ENCODE peak calls at places on chromosomes 13 and 19, in four cellular contexts. One of them, this sample, is unnamed.

GRCh38 chr13:22883961-22884360 is 296.8 kb upstream of the SGCG start:
- DNase-seq in CD8-positive, alpha-beta memory T cell: no peak
- DNase-seq in fibroblast of lung: no peak
- DNase-seq in tibial nerve: no peak
- DNase-seq in this sample: no peak

GRCh38 chr19:30670562-30671513 is 298.7 kb downstream of the ZNF536 start:
- DNase-seq in tibial nerve: no peak
- DNase-seq in CD8-positive, alpha-beta memory T cell: no peak
- DNase-seq in fibroblast of lung: no peak
- DNase-seq in this sample: no peak

GRCh38 chr13:37023871-37024270 is 23.3 kb downstream of the EXOSC8 start:
- DNase-seq in fibroblast of lung: peak; percentile 57
- DNase-seq in CD8-positive, alpha-beta memory T cell: no peak
- DNase-seq in tibial nerve: no peak
- DNase-seq in this sample: no peak

GRCh38 chr19:8141726-8142524 is 7.5 kb downstream of the FBN3 start:
- DNase-seq in CD8-positive, alpha-beta memory T cell: no peak
- DNase-seq in tibial nerve: no peak
- DNase-seq in fibroblast of lung: no peak
- DNase-seq in this sample: no peak

GRCh38 chr13:42807866-42808265 is 26.5 kb downstream of the FAM216B start:
- DNase-seq in fibroblast of lung: peak; percentile 43
- DNase-seq in tibial nerve: no peak
- DNase-seq in CD8-positive, alpha-beta memory T cell: no peak
- DNase-seq in this sample: no peak

GRCh38 chr13:30159446-30159839 is 147.9 kb downstream of the KATNAL1 start:
- DNase-seq in fibroblast of lung: peak; percentile 91
- DNase-seq in CD8-positive, alpha-beta memory T cell: no peak
- DNase-seq in tibial nerve: no peak
- DNase-seq in this sample: no peak

GRCh38 chr13:31538067-31539042 is 201.0 kb upstream of the RXFP2 start:
- DNase-seq in tibial nerve: no peak
- DNase-seq in CD8-positive, alpha-beta memory T cell: no peak
- DNase-seq in fibroblast of lung: peak; percentile 29
- DNase-seq in this sample: no peak

GRCh38 chr13:45289936-45290563 is 50.9 kb downstream of the TPT1 start:
- DNase-seq in CD8-positive, alpha-beta memory T cell: no peak
- DNase-seq in tibial nerve: no peak
- DNase-seq in fibroblast of lung: no peak
- DNase-seq in this sample: no peak

GRCh38 chr19:41999071-41999877 is 5.2 kb upstream of the ATP1A3 start:
- DNase-seq in CD8-positive, alpha-beta memory T cell: no peak
- DNase-seq in tibial nerve: no peak
- DNase-seq in fibroblast of lung: no peak
- DNase-seq in this sample: no peak

GRCh38 chr19:54160182-54160811 is 776 bp upstream of the LENG1 start:
- DNase-seq in fibroblast of lung: peak; percentile 45
- DNase-seq in CD8-positive, alpha-beta memory T cell: no peak
- DNase-seq in tibial nerve: no peak
- DNase-seq in this sample: no peak

GRCh38 chr13:33634526-33635111 is 183.3 kb upstream of the RFC3 start:
- DNase-seq in fibroblast of lung: peak; percentile 30
- DNase-seq in tibial nerve: no peak
- DNase-seq in CD8-positive, alpha-beta memory T cell: no peak
- DNase-seq in this sample: no peak

GRCh38 chr13:102487330-102487729 is 85.5 kb upstream of the FGF14 start:
- DNase-seq in CD8-positive, alpha-beta memory T cell: no peak
- DNase-seq in tibial nerve: no peak
- DNase-seq in fibroblast of lung: no peak
- DNase-seq in this sample: no peak

GRCh38 chr19:11984986-11985385 is 20.1 kb downstream of the ZNF763 start:
- DNase-seq in tibial nerve: no peak
- DNase-seq in fibroblast of lung: no peak
- DNase-seq in CD8-positive, alpha-beta memory T cell: no peak
- DNase-seq in this sample: no peak

GRCh38 chr13:79782541-79783216 is 301.7 kb downstream of the NDFIP2 start:
- DNase-seq in fibroblast of lung: peak; percentile 89
- DNase-seq in tibial nerve: peak; percentile 23
- DNase-seq in CD8-positive, alpha-beta memory T cell: no peak
- DNase-seq in this sample: no peak

GRCh38 chr19:41570639-41571112 is 5.3 kb upstream of the CEACAM21 start:
- DNase-seq in fibroblast of lung: peak; percentile 43
- DNase-seq in tibial nerve: peak; percentile 66
- DNase-seq in CD8-positive, alpha-beta memory T cell: peak; percentile 75
- DNase-seq in this sample: peak; percentile 9

GRCh38 chr13:92074658-92075057 is 676.2 kb downstream of the GPC5 start:
- DNase-seq in tibial nerve: no peak
- DNase-seq in CD8-positive, alpha-beta memory T cell: no peak
- DNase-seq in fibroblast of lung: no peak
- DNase-seq in this sample: no peak

GRCh38 chr13:22194106-22194810 is 523.4 kb downstream of the FGF9 start:
- DNase-seq in fibroblast of lung: no peak
- DNase-seq in CD8-positive, alpha-beta memory T cell: no peak
- DNase-seq in tibial nerve: no peak
- DNase-seq in this sample: peak; percentile 19

GRCh38 chr13:112193463-112194166 is 126.7 kb downstream of the SOX1 start:
- DNase-seq in fibroblast of lung: no peak
- DNase-seq in CD8-positive, alpha-beta memory T cell: no peak
- DNase-seq in tibial nerve: no peak
- DNase-seq in this sample: no peak

GRCh38 chr19:5480427-5480836 is 25.2 kb downstream of the ZNRF4 start:
- DNase-seq in fibroblast of lung: no peak
- DNase-seq in CD8-positive, alpha-beta memory T cell: no peak
- DNase-seq in tibial nerve: no peak
- DNase-seq in this sample: no peak

GRCh38 chr13:89307278-89307677 is 1636.1 kb downstream of the SLITRK5 start:
- DNase-seq in CD8-positive, alpha-beta memory T cell: no peak
- DNase-seq in fibroblast of lung: no peak
- DNase-seq in tibial nerve: no peak
- DNase-seq in this sample: no peak

GRCh38 chr19:55092423-55093318 is 17.0 kb downstream of the EPS8L1 start:
- DNase-seq in CD8-positive, alpha-beta memory T cell: no peak
- DNase-seq in tibial nerve: no peak
- DNase-seq in fibroblast of lung: no peak
- DNase-seq in this sample: no peak

GRCh38 chr13:53250272-53250875 is 221.8 kb downstream of the OLFM4 start:
- DNase-seq in fibroblast of lung: peak; percentile 61
- DNase-seq in CD8-positive, alpha-beta memory T cell: no peak
- DNase-seq in tibial nerve: no peak
- DNase-seq in this sample: no peak

GRCh38 chr13:50691682-50692263 is 151.7 kb downstream of the DLEU7 start:
- DNase-seq in fibroblast of lung: peak; percentile 62
- DNase-seq in CD8-positive, alpha-beta memory T cell: no peak
- DNase-seq in tibial nerve: no peak
- DNase-seq in this sample: no peak

GRCh38 chr13:100124265-100124664 is 35.4 kb downstream of the PCCA start:
- DNase-seq in CD8-positive, alpha-beta memory T cell: no peak
- DNase-seq in fibroblast of lung: peak; percentile 51
- DNase-seq in tibial nerve: no peak
- DNase-seq in this sample: no peak

GRCh38 chr13:66723606-66724005 is 506.5 kb downstream of the PCDH9 start:
- DNase-seq in tibial nerve: no peak
- DNase-seq in fibroblast of lung: no peak
- DNase-seq in CD8-positive, alpha-beta memory T cell: no peak
- DNase-seq in this sample: no peak

GRCh38 chr13:101144808-101145419 is 271.4 kb downstream of the NALCN start:
- DNase-seq in fibroblast of lung: peak; percentile 47
- DNase-seq in tibial nerve: no peak
- DNase-seq in CD8-positive, alpha-beta memory T cell: peak; percentile 7
- DNase-seq in this sample: no peak

GRCh38 chr19:40245506-40246128 is 19.1 kb upstream of the CCNP start:
- DNase-seq in tibial nerve: no peak
- DNase-seq in CD8-positive, alpha-beta memory T cell: no peak
- DNase-seq in fibroblast of lung: no peak
- DNase-seq in this sample: no peak

GRCh38 chr13:40932252-40932651 is 86.9 kb downstream of the ELF1 start:
- DNase-seq in tibial nerve: no peak
- DNase-seq in CD8-positive, alpha-beta memory T cell: no peak
- DNase-seq in fibroblast of lung: no peak
- DNase-seq in this sample: no peak

GRCh38 chr13:112877066-112877465 is 91.9 kb upstream of the MCF2L start:
- DNase-seq in CD8-positive, alpha-beta memory T cell: no peak
- DNase-seq in fibroblast of lung: no peak
- DNase-seq in tibial nerve: no peak
- DNase-seq in this sample: no peak

GRCh38 chr19:17001603-17002183 is 24.9 kb downstream of the CPAMD8 start:
- DNase-seq in tibial nerve: no peak
- DNase-seq in fibroblast of lung: no peak
- DNase-seq in CD8-positive, alpha-beta memory T cell: peak; percentile 90
- DNase-seq in this sample: no peak

GRCh38 chr13:102399791-102400618 is 1.8 kb downstream of the FGF14 start:
- DNase-seq in CD8-positive, alpha-beta memory T cell: peak; percentile 11
- DNase-seq in tibial nerve: no peak
- DNase-seq in fibroblast of lung: no peak
- DNase-seq in this sample: no peak

GRCh38 chr19:14198384-14199376 is 7.3 kb downstream of the ADGRL1 start:
- DNase-seq in CD8-positive, alpha-beta memory T cell: no peak
- DNase-seq in fibroblast of lung: no peak
- DNase-seq in tibial nerve: no peak
- DNase-seq in this sample: no peak

GRCh38 chr19:16447015-16447384 is 24.8 kb downstream of the EPS15L1 start:
- DNase-seq in fibroblast of lung: peak; percentile 87
- DNase-seq in tibial nerve: peak; percentile 78
- DNase-seq in CD8-positive, alpha-beta memory T cell: peak; percentile 49
- DNase-seq in this sample: peak; percentile 83

GRCh38 chr19:44258835-44259413 is 762 bp upstream of the ZNF233 start:
- DNase-seq in fibroblast of lung: no peak
- DNase-seq in tibial nerve: no peak
- DNase-seq in CD8-positive, alpha-beta memory T cell: no peak
- DNase-seq in this sample: no peak
- H3K9me3 ChIP-seq in fibroblast of lung: no peaks in the 10 kb centered on the region
- H3K9me3 ChIP-seq in tibial nerve: peaks cover 7% of the 10 kb centered on the region
- H3K9me3 ChIP-seq in CD8-positive, alpha-beta memory T cell: peaks cover 25% of the 10 kb centered on the region
- H3K9me3 ChIP-seq in this sample: no peaks in the 10 kb centered on the region

GRCh38 chr19:52115526-52116053 is 20.0 kb upstream of the ZNF841 start:
- DNase-seq in fibroblast of lung: no peak
- DNase-seq in tibial nerve: no peak
- DNase-seq in CD8-positive, alpha-beta memory T cell: no peak
- DNase-seq in this sample: no peak

GRCh38 chr19:52114691-52115090 is 19.1 kb upstream of the ZNF841 start:
- DNase-seq in fibroblast of lung: no peak
- DNase-seq in CD8-positive, alpha-beta memory T cell: no peak
- DNase-seq in tibial nerve: no peak
- DNase-seq in this sample: no peak

GRCh38 chr19:52112624-52113023 is 17.1 kb upstream of the ZNF841 start:
- DNase-seq in tibial nerve: no peak
- DNase-seq in CD8-positive, alpha-beta memory T cell: no peak
- DNase-seq in fibroblast of lung: no peak
- DNase-seq in this sample: no peak

GRCh38 chr19:52110780-52111179 is 15.2 kb upstream of the ZNF841 start:
- DNase-seq in tibial nerve: no peak
- DNase-seq in CD8-positive, alpha-beta memory T cell: no peak
- DNase-seq in fibroblast of lung: no peak
- DNase-seq in this sample: no peak
- H3K9me3 ChIP-seq in tibial nerve: peaks cover 11% of the 10 kb centered on the region
- H3K9me3 ChIP-seq in CD8-positive, alpha-beta memory T cell: peaks cover 72% of the 10 kb centered on the region
- H3K9me3 ChIP-seq in fibroblast of lung: peaks cover 7% of the 10 kb centered on the region
- H3K9me3 ChIP-seq in this sample: peaks cover 46% of the 10 kb centered on the region

DNA sequence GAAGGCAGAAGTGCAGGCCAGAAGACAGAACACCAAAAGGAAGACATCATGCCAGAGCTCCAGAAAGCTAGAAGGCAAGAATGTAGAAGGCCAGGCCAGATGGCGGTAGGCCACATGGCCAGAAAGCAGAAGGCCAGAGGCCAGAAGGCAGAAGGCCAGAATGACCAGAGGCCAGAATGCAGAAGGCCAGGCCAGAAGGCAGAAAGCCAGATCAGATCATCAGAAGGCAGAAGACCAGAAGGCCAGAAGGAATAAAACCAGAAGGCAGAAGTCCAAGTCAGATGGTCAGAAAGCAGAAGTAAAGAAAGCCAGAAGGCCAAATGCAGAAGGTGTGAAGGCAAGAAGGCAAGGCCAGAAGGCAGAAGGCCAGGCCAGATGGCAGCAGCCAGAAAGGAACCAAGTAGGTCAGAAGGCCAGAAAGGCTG is 185.0 kb downstream of the TUBA3C start:
- DNase-seq in CD8-positive, alpha-beta memory T cell: no peak
- DNase-seq in fibroblast of lung: no peak
- DNase-seq in tibial nerve: no peak
- DNase-seq in this sample: no peak
- H3K9me3 ChIP-seq in CD8-positive, alpha-beta memory T cell: no peaks in the 10 kb centered on the region
- H3K9me3 ChIP-seq in fibroblast of lung: no peaks in the 10 kb centered on the region
- H3K9me3 ChIP-seq in tibial nerve: no peaks in the 10 kb centered on the region
- H3K9me3 ChIP-seq in this sample: no peaks in the 10 kb centered on the region

GRCh38 chr19:53012006-53012405 is 1.7 kb upstream of the ERVV-1 start:
- DNase-seq in fibroblast of lung: no peak
- DNase-seq in tibial nerve: no peak
- DNase-seq in CD8-positive, alpha-beta memory T cell: no peak
- DNase-seq in this sample: no peak

GRCh38 chr19:53010494-53010893 is 3.2 kb upstream of the ERVV-1 start:
- DNase-seq in tibial nerve: no peak
- DNase-seq in CD8-positive, alpha-beta memory T cell: no peak
- DNase-seq in fibroblast of lung: no peak
- DNase-seq in this sample: no peak

GRCh38 chr19:53004242-53004641 is 9.5 kb upstream of the ERVV-1 start:
- DNase-seq in fibroblast of lung: no peak
- DNase-seq in tibial nerve: no peak
- DNase-seq in CD8-positive, alpha-beta memory T cell: no peak
- DNase-seq in this sample: no peak

GRCh38 chr19:53007200-53008054 is 6.3 kb upstream of the ERVV-1 start:
- DNase-seq in fibroblast of lung: no peak
- DNase-seq in CD8-positive, alpha-beta memory T cell: no peak
- DNase-seq in tibial nerve: no peak
- DNase-seq in this sample: no peak

GRCh38 chr19:53008061-53008778 is 5.5 kb upstream of the ERVV-1 start:
- DNase-seq in fibroblast of lung: no peak
- DNase-seq in tibial nerve: no peak
- DNase-seq in CD8-positive, alpha-beta memory T cell: no peak
- DNase-seq in this sample: no peak
- H3K9me3 ChIP-seq in fibroblast of lung: no peaks in the 10 kb centered on the region
- H3K9me3 ChIP-seq in tibial nerve: no peaks in the 10 kb centered on the region
- H3K9me3 ChIP-seq in CD8-positive, alpha-beta memory T cell: no peaks in the 10 kb centered on the region
- H3K9me3 ChIP-seq in this sample: no peaks in the 10 kb centered on the region

GRCh38 chr13:47287291-47287751 is 390.5 kb upstream of the HTR2A start:
- DNase-seq in CD8-positive, alpha-beta memory T cell: no peak
- DNase-seq in fibroblast of lung: peak; percentile 83
- DNase-seq in tibial nerve: no peak
- DNase-seq in this sample: no peak

GRCh38 chr13:47279956-47280355 is 383.1 kb upstream of the HTR2A start:
- DNase-seq in CD8-positive, alpha-beta memory T cell: no peak
- DNase-seq in fibroblast of lung: no peak
- DNase-seq in tibial nerve: no peak
- DNase-seq in this sample: no peak

GRCh38 chr13:47277774-47278173 is 380.9 kb upstream of the HTR2A start:
- DNase-seq in CD8-positive, alpha-beta memory T cell: no peak
- DNase-seq in tibial nerve: no peak
- DNase-seq in fibroblast of lung: no peak
- DNase-seq in this sample: no peak

DNA sequence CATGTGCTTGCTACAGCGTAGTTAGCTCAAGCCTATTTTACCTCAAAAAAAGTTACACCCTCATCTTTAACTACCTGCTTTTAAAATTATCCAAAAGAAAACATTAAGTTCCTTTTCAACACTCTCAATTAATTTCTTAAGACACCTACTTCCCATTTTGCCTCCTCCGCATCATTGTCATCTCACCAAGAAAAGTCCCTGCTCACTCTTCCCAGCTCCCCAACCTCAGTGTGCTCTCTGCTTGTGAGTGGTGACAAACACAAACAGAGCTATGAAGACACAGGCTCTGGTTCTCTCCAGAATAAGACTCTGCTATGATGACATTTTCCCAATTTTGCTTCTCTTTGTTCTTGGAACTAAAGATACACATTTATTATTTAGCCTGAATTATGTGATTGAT is 385.1 kb upstream of the HTR2A start:
- DNase-seq in tibial nerve: no peak
- DNase-seq in CD8-positive, alpha-beta memory T cell: no peak
- DNase-seq in fibroblast of lung: no peak
- DNase-seq in this sample: no peak
- H3K9me3 ChIP-seq in tibial nerve: no peaks in the 10 kb centered on the region
- H3K9me3 ChIP-seq in CD8-positive, alpha-beta memory T cell: no peaks in the 10 kb centered on the region
- H3K9me3 ChIP-seq in fibroblast of lung: no peaks in the 10 kb centered on the region
- H3K9me3 ChIP-seq in this sample: no peaks in the 10 kb centered on the region

This sample was measured in gastrocnemius medialis.